ENCODE peak calls at places on chromosome 10, in six cellular contexts. E, A, F, P, S and C are unnamed samples.

GRCh38 chr10:31774291-31774900 is 154.2 kb downstream of the ARHGAP12 start:
- DNase-seq in E (no peak), A (no peak), F (peak; percentile 62), P (no peak), S (no peak), C (no peak)

GRCh38 chr10:89351402-89352038 is 23.7 kb downstream of the IFIT3 start:
- DNase-seq in E (peak; percentile 61), A (no peak), F (no peak), P (peak; percentile 39), S (peak; percentile 74), C (no peak)

GRCh38 chr10:17348111-17349008 is 106.0 kb downstream of the ST8SIA6 start:
- DNase-seq in E (peak; percentile 90), A (no peak), F (no peak), P (peak; percentile 90), S (peak; percentile 94), C (peak; percentile 67)

GRCh38 chr10:115129752-115130151 is 36.6 kb downstream of the ATRNL1 start:
- DNase-seq in E (peak; percentile 12), A (no peak), F (peak; percentile 34), P (peak; percentile 54), S (peak; percentile 49), C (no peak)

GRCh38 chr10:88442681-88443080 is 140.4 kb downstream of the RNLS start:
- DNase-seq in E (no peak), A (no peak), F (no peak), P (peak; percentile 37), S (no peak), C (no peak)

GRCh38 chr10:127834791-127835190 is 58.0 kb downstream of the CLRN3 start:
- DNase-seq in E (no peak), A (no peak), F (no peak), P (no peak), S (no peak), C (no peak)

GRCh38 chr10:48480397-48481374 is 124.2 kb downstream of the ARHGAP22 start:
- DNase-seq in E (no peak), A (no peak), F (no peak), P (no peak), S (no peak), C (no peak)

GRCh38 chr10:103238506-103239252 is 7.0 kb upstream of the RPEL1 start:
- DNase-seq in E (peak; percentile 34), A (no peak), F (peak; percentile 91), P (peak; percentile 83), S (peak; percentile 65), C (no peak)

GRCh38 chr10:26714816-26715487 is 17.5 kb downstream of the PDSS1 start:
- DNase-seq in E (no peak), A (no peak), F (no peak), P (no peak), S (no peak), C (no peak)

GRCh38 chr10:103504181-103504783 is 10.8 kb downstream of the NEURL1 start:
- DNase-seq in E (peak; percentile 97), A (peak; percentile 9), F (peak; percentile 60), P (peak; percentile 97), S (peak; percentile 25), C (no peak)

GRCh38 chr10:107767185-107767584 is 602.7 kb upstream of the SORCS1 start:
- DNase-seq in E (peak; percentile 2), A (no peak), F (no peak), P (no peak), S (peak; percentile 42), C (no peak)

GRCh38 chr10:77643795-77644468 is 6.3 kb upstream of the KCNMA1 start:
- DNase-seq in E (peak; percentile 37), A (no peak), F (peak; percentile 80), P (peak; percentile 78), S (peak; percentile 86), C (no peak)

GRCh38 chr10:121741246-121741645 is 143.0 kb upstream of the FGFR2 start:
- DNase-seq in E (peak; percentile 2), A (no peak), F (no peak), P (no peak), S (peak; percentile 10), C (no peak)

GRCh38 chr10:88827718-88828117 is 23.9 kb downstream of the ANKRD22 start:
- DNase-seq in E (no peak), A (no peak), F (no peak), P (no peak), S (no peak), C (no peak)

GRCh38 chr10:124629410-124629809 is 114.8 kb downstream of the FAM53B start:
- DNase-seq in E (no peak), A (no peak), F (no peak), P (no peak), S (no peak), C (no peak)

GRCh38 chr10:124629842-124630241 is 114.3 kb downstream of the FAM53B start:
- DNase-seq in E (no peak), A (no peak), F (no peak), P (no peak), S (no peak), C (no peak)

GRCh38 chr10:124632064-124632531 is 112.1 kb downstream of the FAM53B start:
- DNase-seq in E (peak; percentile 53), A (no peak), F (peak; percentile 34), P (peak; percentile 27), S (peak; percentile 12), C (no peak)

GRCh38 chr10:124630551-124630950 is 113.6 kb downstream of the FAM53B start:
- DNase-seq in E (no peak), A (no peak), F (no peak), P (no peak), S (no peak), C (no peak)

DNA sequence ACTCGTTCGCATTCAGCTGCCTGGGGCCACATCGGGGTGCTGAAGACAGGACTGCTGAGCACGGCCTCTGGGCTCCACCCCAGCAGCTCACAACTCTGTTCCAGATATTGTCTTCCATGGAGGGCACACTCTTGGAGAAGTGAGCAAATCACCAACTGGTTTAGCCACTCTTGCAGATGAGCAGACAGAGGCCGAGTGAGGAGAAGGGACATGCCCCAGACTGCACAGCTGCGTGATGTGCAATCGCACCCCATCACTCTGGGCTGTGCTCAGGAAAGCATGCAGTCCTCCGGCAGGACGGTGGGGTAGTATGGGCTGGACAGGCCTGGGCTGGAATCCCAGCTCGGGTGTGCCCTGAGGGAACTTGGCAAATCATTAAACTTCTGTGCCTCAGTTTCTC is 111.6 kb downstream of the FAM53B start:
- DNase-seq in E (no peak), A (no peak), F (no peak), P (no peak), S (no peak), C (no peak)
- H3K27ac ChIP-seq in E (no peak overlapping the region), A (no peak overlapping the region), F (no peak overlapping the region), P (no peak overlapping the region), S (no peak overlapping the region), C (no peak overlapping the region)

GRCh38 chr10:132467464-132468149 is 70.0 kb upstream of the INPP5A start:
- DNase-seq in E (no peak), A (no peak), F (no peak), P (no peak), S (no peak), C (peak; percentile 40)
- H3K27ac ChIP-seq in E (no peak overlapping the region), A (no peak overlapping the region), F (no peak overlapping the region), P (no peak overlapping the region), S (no peak overlapping the region), C (no peak overlapping the region)

DNA sequence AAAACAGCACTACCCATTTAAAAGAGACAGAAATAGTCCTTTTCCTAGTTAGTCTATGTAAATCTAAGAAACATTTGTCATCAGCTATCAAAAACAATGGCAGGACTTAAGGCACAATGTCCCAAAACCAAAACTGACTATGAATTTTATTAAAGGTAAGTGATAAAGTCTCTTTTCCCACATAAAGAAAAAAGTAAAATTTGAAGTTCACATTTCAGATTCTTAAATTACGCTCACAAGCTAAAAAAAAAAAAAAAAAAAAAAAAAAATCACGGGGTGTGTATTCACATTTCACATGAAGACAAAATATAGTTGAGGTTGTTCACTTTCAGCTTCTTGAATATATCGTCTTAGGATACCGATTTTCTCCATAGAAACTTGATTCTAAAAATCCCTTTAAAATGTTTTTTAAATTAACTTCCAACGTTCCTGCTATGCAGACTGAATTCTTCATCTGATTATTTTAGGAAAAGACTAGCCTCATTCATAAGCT is 1.6 kb downstream of the P4HA1 start:
- DNase-seq in E (no peak), A (no peak), F (no peak), P (no peak), S (peak; percentile 32), C (no peak)
- H3K27ac ChIP-seq in E (peak overlapping the region; percentile 93), A (peak overlapping the region; percentile 60), F (no peak overlapping the region), P (peak overlapping the region; percentile 88), S (peak overlapping the region; percentile 97), C (no peak overlapping the region)

GRCh38 chr10:13853854-13854253 is 267.1 kb downstream of the PRPF18 start:
- DNase-seq in E (peak; percentile 67), A (no peak), F (no peak), P (no peak), S (peak; percentile 30), C (no peak)
- H3K27ac ChIP-seq in E (peak overlapping the region; percentile 71), A (no peak overlapping the region), F (no peak overlapping the region), P (no peak overlapping the region), S (no peak overlapping the region), C (peak overlapping the region; percentile 94)

GRCh38 chr10:119543814-119544642 is 1.5 kb upstream of the RGS10 start:
- DNase-seq in E (peak; percentile 16), A (no peak), F (peak; percentile 38), P (no peak), S (peak; percentile 67), C (no peak)
- H3K27ac ChIP-seq in E (no peak overlapping the region), A (no peak overlapping the region), F (no peak overlapping the region), P (no peak overlapping the region), S (peak overlapping the region; percentile 11), C (peak overlapping the region; percentile 61)

GRCh38 chr10:44385423-44385725 is 477 bp upstream of the CXCL12 start:
- DNase-seq in E (no peak), A (no peak), F (no peak), P (no peak), S (no peak), C (no peak)
- H3K27ac ChIP-seq in E (no peak overlapping the region), A (no peak overlapping the region), F (no peak overlapping the region), P (no peak overlapping the region), S (no peak overlapping the region), C (no peak overlapping the region)